ENCODE peak calls at places on chromosomes 1 and 21, in four cellular contexts. I is neural progenitor cell, E is PC-3, L is SK-N-SH. J is an unnamed sample.

GRCh38 chr1:17205652-17206051 is 724 bp downstream of the PADI1 start:
- DNase-seq in I (no peak), E (no peak), L (no peak), J (no peak)

GRCh38 chr21:44527156-44527982 is 12.6 kb downstream of the KRTAP10-1 start:
- DNase-seq in I (no peak), E (no peak), L (no peak), J (no peak)

GRCh38 chr1:10451286-10451685 is 1.5 kb downstream of the CORT start:
- DNase-seq in I (peak; percentile 23), E (no peak), L (peak; percentile 65), J (peak; percentile 40)

GRCh38 chr1:84669831-84670230 is 20.4 kb downstream of the SSX2IP start:
- DNase-seq in I (no peak), E (no peak), L (no peak), J (no peak)

GRCh38 chr1:84653130-84653680 is 37.1 kb downstream of the SSX2IP start:
- DNase-seq in I (no peak), E (peak; percentile 47), L (peak; percentile 8), J (peak; percentile 13)

GRCh38 chr1:22709891-22710687 is 550 bp upstream of the EPHB2 start:
- DNase-seq in I (peak; percentile 85), E (peak; percentile 51), L (peak; percentile 89), J (peak; percentile 78)

GRCh38 chr1:36520771-36521420 is 38.2 kb upstream of the CSF3R start:
- DNase-seq in I (no peak), E (peak; percentile 10), L (no peak), J (no peak)

GRCh38 chr21:42734323-42734971 is 81.0 kb downstream of the PDE9A start:
- DNase-seq in I (no peak), E (peak; percentile 58), L (no peak), J (no peak)

GRCh38 chr1:106768501-106768900 is 288.0 kb upstream of the PRMT6 start:
- DNase-seq in I (no peak), E (peak; percentile 91), L (no peak), J (no peak)

GRCh38 chr1:44571712-44572571 is 102.3 kb downstream of the TMEM53 start:
- DNase-seq in I (no peak), E (peak; percentile 53), L (peak; percentile 45), J (peak; percentile 63)

GRCh38 chr1:76082084-76082483 is 7.5 kb downstream of the ST6GALNAC3 start:
- DNase-seq in I (no peak), E (no peak), L (no peak), J (no peak)

GRCh38 chr1:12712091-12712490 is 3.8 kb upstream of the AADACL3 start:
- DNase-seq in I (no peak), E (no peak), L (no peak), J (no peak)

GRCh38 chr1:67149179-67149770 is 14.5 kb upstream of the C1orf141 start:
- DNase-seq in I (peak; percentile 84), E (peak; percentile 72), L (peak; percentile 70), J (peak; percentile 89)

GRCh38 chr21:43994646-43995045 is 17.5 kb upstream of the TRAPPC10 start:
- DNase-seq in I (no peak), E (no peak), L (no peak), J (no peak)

GRCh38 chr1:42379794-42380616 is 587 bp upstream of the RIMKLA start:
- DNase-seq in I (peak; percentile 51), E (peak; percentile 48), L (no peak), J (peak; percentile 77)

GRCh38 chr1:2231667-2232254 is 3.6 kb downstream of the SKI start:
- DNase-seq in I (peak; percentile 75), E (peak; percentile 68), L (peak; percentile 88), J (peak; percentile 64)

GRCh38 chr1:229664133-229664689 is 38.2 kb downstream of the URB2 start:
- DNase-seq in I (no peak), E (no peak), L (peak; percentile 46), J (no peak)

GRCh38 chr1:236904874-236905741 is 99.1 kb downstream of the MT1HL1 start:
- DNase-seq in I (no peak), E (peak; percentile 89), L (no peak), J (no peak)

GRCh38 chr21:45470087-45470515 is 65.1 kb downstream of the COL18A1 start:
- DNase-seq in I (no peak), E (no peak), L (no peak), J (no peak)

GRCh38 chr1:96596226-96596625 is 125.4 kb upstream of the PTBP2 start:
- DNase-seq in I (peak; percentile 57), E (peak; percentile 55), L (peak; percentile 37), J (peak; percentile 87)

GRCh38 chr1:200364121-200364759 is 45.6 kb downstream of the ZNF281 start:
- DNase-seq in I (no peak), E (peak; percentile 56), L (no peak), J (peak; percentile 88)

GRCh38 chr1:42847721-42848470 is 1.5 kb downstream of the ZNF691 start:
- DNase-seq in I (no peak), E (no peak), L (no peak), J (no peak)

GRCh38 chr1:147641695-147642592 is 28.4 kb downstream of the ACP6 start:
- DNase-seq in I (peak; percentile 67), E (peak; percentile 78), L (peak; percentile 61), J (peak; percentile 88)

GRCh38 chr1:169263059-169263458 is 104.5 kb downstream of the NME7 start:
- DNase-seq in I (no peak), E (no peak), L (no peak), J (no peak)

GRCh38 chr1:155379877-155380192 is 59.1 kb downstream of the RUSC1 start:
- DNase-seq in I (no peak), E (no peak), L (no peak), J (no peak)

GRCh38 chr1:29719253-29719652 is 482.9 kb downstream of the PTPRU start:
- DNase-seq in I (no peak), E (peak; percentile 82), L (no peak), J (no peak)

GRCh38 chr1:94398356-94398755 is 19.8 kb upstream of the ABCD3 start:
- DNase-seq in I (no peak), E (peak; percentile 9), L (no peak), J (no peak)

GRCh38 chr1:202599669-202600431 is 110.4 kb downstream of the SYT2 start:
- DNase-seq in I (peak; percentile 81), E (peak; percentile 63), L (peak; percentile 80), J (peak; percentile 83)

GRCh38 chr1:41683681-41684500 is 199.4 kb upstream of the EDN2 start:
- DNase-seq in I (no peak), E (peak; percentile 69), L (no peak), J (no peak)

GRCh38 chr1:1326075-1326605 is 1.5 kb downstream of the CPTP start:
- DNase-seq in I (no peak), E (no peak), L (no peak), J (no peak)

GRCh38 chr21:17925900-17926299 is 106.7 kb upstream of the C21orf91 start:
- DNase-seq in I (peak; percentile 27), E (peak; percentile 50), L (no peak), J (peak; percentile 43)

GRCh38 chr1:227072991-227073390 is 132.9 kb downstream of the COQ8A start:
- DNase-seq in I (no peak), E (peak; percentile 92), L (no peak), J (no peak)

GRCh38 chr21:45506836-45507522 is 35.3 kb downstream of the SLC19A1 start:
- DNase-seq in I (no peak), E (no peak), L (no peak), J (no peak)

GRCh38 chr1:3645247-3645646 is 4.7 kb downstream of the WRAP73 start:
- DNase-seq in I (no peak), E (no peak), L (no peak), J (no peak)

GRCh38 chr21:33587792-33588484 is 546 bp downstream of the DONSON start:
- DNase-seq in I (peak; percentile 64), E (peak; percentile 26), L (no peak), J (peak; percentile 57)

GRCh38 chr1:44801491-44802305 is 1.5 kb downstream of the PLK3 start:
- DNase-seq in I (no peak), E (no peak), L (no peak), J (no peak)

GRCh38 chr21:42309753-42310213 is 5.4 kb downstream of the TFF3 start:
- DNase-seq in I (peak; percentile 79), E (peak; percentile 64), L (peak; percentile 87), J (peak; percentile 84)

GRCh38 chr21:34771512-34772028 is 102.8 kb downstream of the CLIC6 start:
- DNase-seq in I (no peak), E (peak; percentile 90), L (no peak), J (no peak)

GRCh38 chr1:8595919-8596318 is 221.5 kb downstream of the RERE start:
- DNase-seq in I (no peak), E (no peak), L (no peak), J (no peak)

GRCh38 chr1:115647507-115647906 is 5.7 kb downstream of the VANGL1 start:
- DNase-seq in I (no peak), E (no peak), L (no peak), J (no peak)
- TF ChIP-seq EZH2phosphoT487 in I (no peak), E (no peak), L (no peak), J (no peak)

DNA sequence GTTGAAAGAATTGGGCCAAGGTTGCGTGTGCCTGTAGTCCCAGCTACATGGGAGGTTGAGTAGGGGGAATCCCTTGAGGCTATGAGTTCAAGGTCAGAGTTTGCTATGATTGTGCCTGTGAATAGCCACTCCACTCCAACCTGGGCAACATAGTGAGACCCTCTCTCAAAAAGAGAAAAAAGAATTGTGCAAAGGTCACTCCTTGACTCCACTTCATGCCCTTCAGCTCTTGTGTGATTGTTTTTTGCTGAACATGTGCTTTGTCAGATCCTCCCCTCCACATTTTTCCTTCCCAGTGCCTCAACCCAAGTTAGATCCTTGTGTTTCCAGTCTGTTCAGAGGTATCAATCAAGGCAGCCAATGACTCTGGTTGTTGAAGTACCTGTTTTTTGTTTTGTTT is 8.5 kb downstream of the TXNIP start:
- DNase-seq in I (no peak), E (no peak), L (no peak), J (no peak)
- H2AFZ ChIP-seq in I (no peak overlapping the region), E (no peak overlapping the region), L (no peak overlapping the region), J (no peak overlapping the region)

GRCh38 chr1:110829955-110830553 is 42.9 kb upstream of the CD53 start:
- DNase-seq in I (peak; percentile 72), E (peak; percentile 63), L (peak; percentile 30), J (peak; percentile 94)
- TF ChIP-seq CTCF in I (peak; percentile 81), E (peak; percentile 82), L (peak; percentile 78), J (peak; percentile 81)

DNA sequence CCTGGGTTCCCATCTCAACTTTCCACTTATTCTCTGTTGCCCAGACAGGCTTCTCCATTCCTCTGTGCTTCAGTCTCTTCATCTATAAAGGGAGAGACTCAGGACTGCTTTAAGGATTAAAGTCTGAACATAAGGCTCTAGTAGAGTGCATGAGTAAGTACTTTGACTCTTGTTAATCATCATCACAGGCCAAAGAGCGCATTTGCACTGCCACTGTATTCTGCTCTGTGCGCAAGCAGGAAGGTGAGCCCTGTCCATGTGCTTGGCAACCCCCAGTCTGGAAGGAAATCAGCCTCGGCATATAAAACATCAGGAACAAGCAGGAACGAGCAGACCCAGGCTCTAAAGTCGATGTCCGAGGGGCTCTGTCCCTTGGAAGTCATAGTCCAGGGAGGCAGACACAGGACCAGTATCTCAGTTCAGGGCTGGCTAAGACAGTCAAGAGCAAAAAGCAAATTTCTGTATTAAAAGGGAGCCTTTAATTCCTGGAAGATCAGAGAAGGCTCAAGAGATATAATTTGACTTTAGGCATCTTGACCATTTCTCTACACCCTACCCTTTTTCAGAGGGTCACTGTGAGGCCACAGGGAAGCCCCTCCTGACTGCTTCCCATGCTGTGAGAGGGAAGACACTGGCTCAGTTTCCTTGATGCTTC is 131.2 kb downstream of the TRABD2B start:
- DNase-seq in I (no peak), E (no peak), L (no peak), J (no peak)
- TF ChIP-seq EZH2phosphoT487 in I (no peak), E (no peak), L (no peak), J (no peak)